ENCODE peak calls at places on chromosomes 7 and 10, in seven cellular contexts. Z, K, F, C, G, Y and U are unnamed samples.

GRCh38 chr7:110645616-110646015 is 445.3 kb upstream of the LRRN3 start:
- DNase-seq in Z (no peak), K (no peak), F (no peak), C (no peak), G (no peak), Y (no peak), U (no peak)

GRCh38 chr10:96587255-96588059 is 645 bp upstream of the TM9SF3 start:
- DNase-seq in Z (peak; percentile 70), K (no peak), F (peak; percentile 87), C (no peak), G (peak; percentile 14), Y (no peak), U (no peak)

GRCh38 chr10:75403144-75404022 is 1.8 kb upstream of the ZNF503 start:
- DNase-seq in Z (peak; percentile 37), K (no peak), F (no peak), C (peak; percentile 52), G (no peak), Y (no peak), U (peak; percentile 26)

GRCh38 chr7:40918701-40919271 is 784.0 kb downstream of the SUGCT start:
- DNase-seq in Z (no peak), K (no peak), F (no peak), C (no peak), G (no peak), Y (no peak), U (no peak)

GRCh38 chr10:28463676-28464395 is 69.1 kb upstream of the WAC start:
- DNase-seq in Z (peak; percentile 46), K (no peak), F (no peak), C (peak; percentile 27), G (no peak), Y (no peak), U (no peak)

GRCh38 chr7:360454-361100 is 70.6 kb downstream of the FOXL3 start:
- DNase-seq in Z (no peak), K (no peak), F (no peak), C (no peak), G (no peak), Y (peak; percentile 75), U (no peak)

GRCh38 chr7:143285454-143285756 is 647 bp downstream of the TMEM139 start:
- DNase-seq in Z (peak; percentile 82), K (no peak), F (no peak), C (peak; percentile 83), G (no peak), Y (no peak), U (no peak)

GRCh38 chr10:32207544-32207943 is 139.4 kb downstream of the EPC1 start:
- DNase-seq in Z (peak; percentile 73), K (peak; percentile 13), F (no peak), C (peak; percentile 80), G (peak; percentile 58), Y (peak; percentile 84), U (no peak)

GRCh38 chr10:69439813-69440506 is 11.3 kb upstream of the TSPAN15 start:
- DNase-seq in Z (peak; percentile 57), K (no peak), F (no peak), C (peak; percentile 76), G (no peak), Y (no peak), U (no peak)

GRCh38 chr7:129317450-129317849 is 92.6 kb downstream of the AHCYL2 start:
- DNase-seq in Z (no peak), K (no peak), F (no peak), C (no peak), G (no peak), Y (no peak), U (no peak)

GRCh38 chr7:112112822-112113255 is 93.4 kb downstream of the DOCK4 start:
- DNase-seq in Z (no peak), K (no peak), F (no peak), C (no peak), G (no peak), Y (no peak), U (no peak)

GRCh38 chr10:97673736-97674525 is 13.1 kb downstream of the AVPI1 start:
- DNase-seq in Z (no peak), K (no peak), F (no peak), C (no peak), G (no peak), Y (no peak), U (no peak)

GRCh38 chr7:76031964-76032363 is 15.8 kb downstream of the STYXL1 start:
- DNase-seq in Z (no peak), K (no peak), F (no peak), C (no peak), G (no peak), Y (no peak), U (no peak)

GRCh38 chr7:9307131-9307530 is 873.7 kb downstream of the NXPH1 start:
- DNase-seq in Z (no peak), K (no peak), F (no peak), C (no peak), G (no peak), Y (no peak), U (no peak)

GRCh38 chr10:20185116-20185515 is 368.9 kb downstream of the PLXDC2 start:
- DNase-seq in Z (no peak), K (no peak), F (no peak), C (no peak), G (no peak), Y (no peak), U (no peak)

GRCh38 chr7:138538518-138538917 is 78.5 kb downstream of the TRIM24 start:
- DNase-seq in Z (no peak), K (no peak), F (no peak), C (no peak), G (no peak), Y (no peak), U (peak; percentile 4)

GRCh38 chr7:129786825-129787563 is 165.8 kb downstream of the UBE2H start:
- DNase-seq in Z (no peak), K (no peak), F (no peak), C (no peak), G (no peak), Y (no peak), U (no peak)

GRCh38 chr10:44569193-44570091 is 184.5 kb upstream of the CXCL12 start:
- DNase-seq in Z (no peak), K (no peak), F (peak; percentile 84), C (no peak), G (no peak), Y (no peak), U (no peak)

GRCh38 chr7:116271980-116272886 is 61.9 kb downstream of the TES start:
- DNase-seq in Z (peak; percentile 21), K (no peak), F (peak; percentile 86), C (peak; percentile 62), G (no peak), Y (no peak), U (no peak)

GRCh38 chr7:116797611-116798010 is 64.8 kb upstream of the CAPZA2 start:
- DNase-seq in Z (peak; percentile 30), K (no peak), F (no peak), C (peak; percentile 54), G (no peak), Y (no peak), U (no peak)

GRCh38 chr7:141585592-141586510 is 34.6 kb downstream of the AGK start:
- DNase-seq in Z (no peak), K (peak; percentile 34), F (no peak), C (no peak), G (no peak), Y (no peak), U (peak; percentile 36)

GRCh38 chr10:129244757-129245156 is 222.3 kb upstream of the MGMT start:
- DNase-seq in Z (no peak), K (no peak), F (no peak), C (no peak), G (no peak), Y (no peak), U (no peak)

GRCh38 chr7:139362302-139362701 is 2.6 kb downstream of the LUC7L2 start:
- DNase-seq in Z (no peak), K (no peak), F (no peak), C (no peak), G (no peak), Y (no peak), U (no peak)

GRCh38 chr7:55774327-55775050 is 88.1 kb downstream of the SEPTIN14 start:
- DNase-seq in Z (no peak), K (no peak), F (no peak), C (peak; percentile 43), G (no peak), Y (no peak), U (no peak)

GRCh38 chr10:111129348-111129747 is 52.5 kb downstream of the ADRA2A start:
- DNase-seq in Z (no peak), K (no peak), F (peak; percentile 47), C (no peak), G (no peak), Y (no peak), U (no peak)

GRCh38 chr10:11798862-11799735 is 24.1 kb upstream of the PROSER2 start:
- DNase-seq in Z (no peak), K (no peak), F (no peak), C (no peak), G (no peak), Y (no peak), U (no peak)

GRCh38 chr10:122495406-122496340 is 34.3 kb downstream of the HTRA1 start:
- DNase-seq in Z (no peak), K (no peak), F (no peak), C (no peak), G (no peak), Y (no peak), U (no peak)

GRCh38 chr10:130137077-130137448 is 872 bp downstream of the GLRX3 start:
- DNase-seq in Z (no peak), K (no peak), F (no peak), C (no peak), G (no peak), Y (no peak), U (no peak)

GRCh38 chr10:17216217-17216900 is 11.7 kb upstream of the VIM start:
- DNase-seq in Z (no peak), K (peak; percentile 21), F (peak; percentile 85), C (peak; percentile 58), G (no peak), Y (no peak), U (peak; percentile 78)

GRCh38 chr10:118827466-118828155 is 72.8 kb upstream of the CACUL1 start:
- DNase-seq in Z (no peak), K (no peak), F (no peak), C (no peak), G (no peak), Y (no peak), U (no peak)

GRCh38 chr7:26087321-26088091 is 64.5 kb upstream of the NFE2L3 start:
- DNase-seq in Z (no peak), K (no peak), F (no peak), C (no peak), G (no peak), Y (no peak), U (no peak)

GRCh38 chr10:33773895-33774480 is 439.5 kb upstream of the NRP1 start:
- DNase-seq in Z (no peak), K (no peak), F (no peak), C (no peak), G (no peak), Y (no peak), U (no peak)